ENCODE peak calls at places on chromosomes 2 and 18, in ten cellular contexts. I is NCI-H1105, K is kidney tubule cell, H is kidney glomerular epithelial cell, R is NCI-H2081 treated with DMSO at 0.1 percent for 48 hours, N is right atrium auricular region, Z is tibial artery, X is NT2/D1, C is EL, V is NCI-H1417. L is an unnamed sample.

GRCh38 chr2:80519121-80519643 is 214.6 kb upstream of the LRRTM1 start:
- DNase-seq in H (no peak), C (no peak), K (no peak), I (no peak), X (no peak), R (no peak), N (no peak), V (no peak), Z (no peak), L (no peak)

GRCh38 chr2:46669996-46670793 is 190.8 kb downstream of the TMEM247 start:
- DNase-seq in H (no peak), N (no peak), K (peak; percentile 39), X (no peak), C (peak; percentile 82), I (no peak), V (no peak), R (no peak), Z (no peak), L (no peak)

GRCh38 chr18:3453540-3454364 is 3.8 kb downstream of the TGIF1 start:
- DNase-seq in X (no peak), N (peak; percentile 83), I (no peak), R (no peak), Z (peak; percentile 83), K (peak; percentile 89), V (no peak), C (peak; percentile 93), H (peak; percentile 83), L (peak; percentile 46)

GRCh38 chr2:64228126-64228678 is 84.0 kb upstream of the PELI1 start:
- DNase-seq in Z (peak; percentile 86), I (peak; percentile 88), H (peak; percentile 20), V (peak; percentile 99), K (peak; percentile 68), N (peak; percentile 88), C (peak; percentile 74), X (peak; percentile 95), R (peak; percentile 84), L (peak; percentile 50)

GRCh38 chr2:26564121-26564520 is 77.0 kb downstream of the CIB4 start:
- DNase-seq in K (no peak), N (no peak), H (no peak), V (no peak), R (no peak), C (no peak), Z (peak; percentile 32), I (no peak), X (no peak), L (no peak)

GRCh38 chr2:98020992-98021713 is 25.4 kb upstream of the TMEM131 start:
- DNase-seq in X (no peak), N (peak; percentile 26), K (no peak), C (no peak), I (no peak), R (no peak), Z (no peak), V (peak; percentile 16), H (no peak), L (no peak)

GRCh38 chr2:240021488-240022104 is 3.5 kb downstream of the NDUFA10 start:
- DNase-seq in N (no peak), I (peak; percentile 17), V (peak; percentile 60), C (peak; percentile 50), Z (peak; percentile 72), X (peak; percentile 57), K (peak; percentile 70), H (peak; percentile 33), R (no peak), L (peak; percentile 56)

GRCh38 chr2:6968319-6969100 is 51.3 kb downstream of the RNF144A start:
- DNase-seq in Z (no peak), H (no peak), R (no peak), C (no peak), N (no peak), K (no peak), I (no peak), V (no peak), X (no peak), L (no peak)

GRCh38 chr2:166088634-166089033 is 39.2 kb downstream of the SCN1A start:
- DNase-seq in X (no peak), R (no peak), Z (no peak), H (no peak), N (no peak), C (peak; percentile 47), V (no peak), I (no peak), K (no peak), L (no peak)

GRCh38 chr18:41720226-41720625 is 234.8 kb upstream of the PIK3C3 start:
- DNase-seq in H (no peak), K (no peak), N (no peak), R (no peak), Z (no peak), X (no peak), I (no peak), V (no peak), C (no peak), L (no peak)

L was measured in gastrocnemius medialis.